ENCODE peak calls at places on chromosomes 1 and 21, in six cellular contexts. One of them, this sample, is unnamed.

GRCh38 chr21:42341776-42342542 is 8.8 kb downstream of the TFF2 start:
- DNase-seq in M059J: no peak
- DNase-seq in effector memory CD4-positive, alpha-beta T cell: no peak
- DNase-seq in heart right ventricle: no peak
- DNase-seq in right cardiac atrium: no peak
- DNase-seq in ovary: no peak
- DNase-seq in this sample: no peak

GRCh38 chr1:161848676-161849075 is 82.6 kb downstream of the ATF6 start:
- DNase-seq in M059J: no peak
- DNase-seq in effector memory CD4-positive, alpha-beta T cell: no peak
- DNase-seq in heart right ventricle: no peak
- DNase-seq in right cardiac atrium: no peak
- DNase-seq in ovary: no peak
- DNase-seq in this sample: no peak

GRCh38 chr1:110898734-110899457 is 25.9 kb downstream of the CD53 start:
- DNase-seq in M059J: no peak
- DNase-seq in effector memory CD4-positive, alpha-beta T cell: no peak
- DNase-seq in heart right ventricle: no peak
- DNase-seq in right cardiac atrium: no peak
- DNase-seq in ovary: no peak
- DNase-seq in this sample: no peak

GRCh38 chr1:2493691-2494322 is 17.7 kb downstream of the PLCH2 start:
- DNase-seq in M059J: peak; percentile 43
- DNase-seq in effector memory CD4-positive, alpha-beta T cell: no peak
- DNase-seq in heart right ventricle: no peak
- DNase-seq in right cardiac atrium: no peak
- DNase-seq in ovary: no peak
- DNase-seq in this sample: no peak

GRCh38 chr1:54588377-54588776 is 34.9 kb downstream of the FAM151A start:
- DNase-seq in M059J: no peak
- DNase-seq in effector memory CD4-positive, alpha-beta T cell: no peak
- DNase-seq in heart right ventricle: no peak
- DNase-seq in right cardiac atrium: no peak
- DNase-seq in ovary: no peak
- DNase-seq in this sample: no peak

GRCh38 chr1:36910281-36910725 is 124.0 kb downstream of the GRIK3 start:
- DNase-seq in M059J: no peak
- DNase-seq in effector memory CD4-positive, alpha-beta T cell: no peak
- DNase-seq in heart right ventricle: no peak
- DNase-seq in right cardiac atrium: no peak
- DNase-seq in ovary: no peak
- DNase-seq in this sample: no peak

GRCh38 chr21:42652527-42653491 is 612 bp upstream of the PDE9A start:
- DNase-seq in M059J: peak; percentile 78
- DNase-seq in effector memory CD4-positive, alpha-beta T cell: no peak
- DNase-seq in heart right ventricle: peak; percentile 63
- DNase-seq in right cardiac atrium: peak; percentile 84
- DNase-seq in ovary: peak; percentile 60
- DNase-seq in this sample: peak; percentile 54

GRCh38 chr1:36166938-36167910 is 11.3 kb downstream of the MAP7D1 start:
- DNase-seq in M059J: peak; percentile 82
- DNase-seq in effector memory CD4-positive, alpha-beta T cell: no peak
- DNase-seq in heart right ventricle: no peak
- DNase-seq in right cardiac atrium: peak; percentile 37
- DNase-seq in ovary: no peak
- DNase-seq in this sample: peak; percentile 82

GRCh38 chr1:178263341-178263740 is 169.4 kb downstream of the RASAL2 start:
- DNase-seq in M059J: peak; percentile 55
- DNase-seq in effector memory CD4-positive, alpha-beta T cell: no peak
- DNase-seq in heart right ventricle: no peak
- DNase-seq in right cardiac atrium: no peak
- DNase-seq in ovary: no peak
- DNase-seq in this sample: peak; percentile 33

GRCh38 chr21:33127154-33127893 is 57.4 kb downstream of the OLIG1 start:
- DNase-seq in M059J: peak; percentile 77
- DNase-seq in effector memory CD4-positive, alpha-beta T cell: peak; percentile 41
- DNase-seq in heart right ventricle: peak; percentile 53
- DNase-seq in right cardiac atrium: peak; percentile 80
- DNase-seq in ovary: no peak
- DNase-seq in this sample: peak; percentile 73

GRCh38 chr1:208101661-208102431 is 142.3 kb downstream of the PLXNA2 start:
- DNase-seq in M059J: no peak
- DNase-seq in effector memory CD4-positive, alpha-beta T cell: no peak
- DNase-seq in heart right ventricle: no peak
- DNase-seq in right cardiac atrium: peak; percentile 78
- DNase-seq in ovary: peak; percentile 91
- DNase-seq in this sample: peak; percentile 6

GRCh38 chr1:32151319-32151787 is 28.1 kb upstream of the TXLNA start:
- DNase-seq in M059J: peak; percentile 38
- DNase-seq in effector memory CD4-positive, alpha-beta T cell: no peak
- DNase-seq in heart right ventricle: no peak
- DNase-seq in right cardiac atrium: no peak
- DNase-seq in ovary: no peak
- DNase-seq in this sample: peak; percentile 83

GRCh38 chr1:55416164-55416842 is 201.1 kb upstream of the USP24 start:
- DNase-seq in M059J: no peak
- DNase-seq in effector memory CD4-positive, alpha-beta T cell: no peak
- DNase-seq in heart right ventricle: no peak
- DNase-seq in right cardiac atrium: no peak
- DNase-seq in ovary: no peak
- DNase-seq in this sample: no peak

This sample was measured in EL.